ENCODE peak calls at places on chromosomes 5 and 9, in six cellular contexts. One of them, this sample, is unnamed.
A peak's percentile ranks its signal among the peaks of the same experiment; 100 is the strongest.

GRCh38 chr5:61678966-61679365 is 346.9 kb downstream of the ZSWIM6 start:
- ATAC-seq in GM12878: no peak
- ATAC-seq in HepG2: peak; percentile 85
- ATAC-seq in upper lobe of left lung: no peak
- ATAC-seq in HCT116: peak; percentile 98
- ATAC-seq in K562: peak; percentile 72
- ATAC-seq in this sample: no peak

GRCh38 chr5:118777468-118777746 is 210.9 kb downstream of the DTWD2 start:
- ATAC-seq in GM12878: no peak
- ATAC-seq in upper lobe of left lung: no peak
- ATAC-seq in HCT116: no peak
- ATAC-seq in HepG2: no peak
- ATAC-seq in K562: no peak
- ATAC-seq in this sample: no peak

GRCh38 chr9:42396318-42396717 is 212.9 kb downstream of the SPATA31A6 start:
- ATAC-seq in upper lobe of left lung: peak; percentile 41
- ATAC-seq in HCT116: no peak
- ATAC-seq in GM12878: no peak
- ATAC-seq in HepG2: no peak
- ATAC-seq in K562: no peak
- ATAC-seq in this sample: peak; percentile 26

GRCh38 chr5:152142845-152143469 is 218.3 kb upstream of the GLRA1 start:
- ATAC-seq in upper lobe of left lung: peak; percentile 44
- ATAC-seq in HepG2: peak; percentile 94
- ATAC-seq in GM12878: peak; percentile 96
- ATAC-seq in K562: peak; percentile 98
- ATAC-seq in HCT116: peak; percentile 88
- ATAC-seq in this sample: peak; percentile 34

GRCh38 chr5:140690376-140690932 is 716 bp downstream of the HARS1 start:
- ATAC-seq in upper lobe of left lung: no peak
- ATAC-seq in HCT116: no peak
- ATAC-seq in HepG2: peak; percentile 52
- ATAC-seq in K562: peak; percentile 19
- ATAC-seq in GM12878: peak; percentile 35
- ATAC-seq in this sample: no peak

GRCh38 chr9:133927041-133927440 is 65.1 kb downstream of the VAV2 start:
- ATAC-seq in upper lobe of left lung: no peak
- ATAC-seq in HepG2: no peak
- ATAC-seq in HCT116: no peak
- ATAC-seq in K562: no peak
- ATAC-seq in GM12878: peak; percentile 95
- ATAC-seq in this sample: no peak

GRCh38 chr9:132059351-132059750 is 20.3 kb downstream of the MED27 start:
- ATAC-seq in GM12878: no peak
- ATAC-seq in upper lobe of left lung: no peak
- ATAC-seq in K562: no peak
- ATAC-seq in HepG2: no peak
- ATAC-seq in HCT116: no peak
- ATAC-seq in this sample: no peak

GRCh38 chr5:169256191-169256590 is 44.7 kb downstream of the SLIT3 start:
- ATAC-seq in K562: no peak
- ATAC-seq in upper lobe of left lung: no peak
- ATAC-seq in HepG2: no peak
- ATAC-seq in GM12878: no peak
- ATAC-seq in HCT116: no peak
- ATAC-seq in this sample: no peak

GRCh38 chr9:134366223-134367031 is 40.2 kb downstream of the RXRA start:
- ATAC-seq in HCT116: peak; percentile 83
- ATAC-seq in HepG2: no peak
- ATAC-seq in GM12878: no peak
- ATAC-seq in K562: peak; percentile 72
- ATAC-seq in upper lobe of left lung: peak; percentile 80
- ATAC-seq in this sample: peak; percentile 93

GRCh38 chr9:72442212-72442607 is 77.2 kb upstream of the ZFAND5 start:
- ATAC-seq in HCT116: peak; percentile 78
- ATAC-seq in upper lobe of left lung: no peak
- ATAC-seq in HepG2: no peak
- ATAC-seq in K562: no peak
- ATAC-seq in GM12878: no peak
- ATAC-seq in this sample: no peak

GRCh38 chr5:113224605-113225065 is 210.2 kb downstream of the TSSK1B start:
- ATAC-seq in upper lobe of left lung: no peak
- ATAC-seq in GM12878: no peak
- ATAC-seq in HepG2: peak; percentile 43
- ATAC-seq in K562: no peak
- ATAC-seq in HCT116: no peak
- ATAC-seq in this sample: no peak

GRCh38 chr9:137416006-137416562 is 6.9 kb downstream of the EXD3 start:
- ATAC-seq in HepG2: no peak
- ATAC-seq in GM12878: no peak
- ATAC-seq in upper lobe of left lung: no peak
- ATAC-seq in HCT116: no peak
- ATAC-seq in K562: no peak
- ATAC-seq in this sample: no peak

GRCh38 chr5:62886603-62887315 is 308.1 kb downstream of the LRRC70 start:
- ATAC-seq in HCT116: no peak
- ATAC-seq in HepG2: no peak
- ATAC-seq in upper lobe of left lung: no peak
- ATAC-seq in K562: no peak
- ATAC-seq in GM12878: no peak
- ATAC-seq in this sample: no peak

GRCh38 chr5:11181940-11182339 is 420.9 kb upstream of the DAP start:
- ATAC-seq in HepG2: no peak
- ATAC-seq in K562: no peak
- ATAC-seq in upper lobe of left lung: peak; percentile 32
- ATAC-seq in HCT116: no peak
- ATAC-seq in GM12878: no peak
- ATAC-seq in this sample: no peak

GRCh38 chr5:167709625-167710024 is 581.8 kb upstream of the WWC1 start:
- ATAC-seq in HCT116: no peak
- ATAC-seq in GM12878: peak; percentile 31
- ATAC-seq in upper lobe of left lung: no peak
- ATAC-seq in HepG2: no peak
- ATAC-seq in K562: no peak
- ATAC-seq in this sample: no peak

GRCh38 chr9:17230646-17231045 is 95.8 kb downstream of the CNTLN start:
- ATAC-seq in K562: no peak
- ATAC-seq in GM12878: no peak
- ATAC-seq in HCT116: no peak
- ATAC-seq in HepG2: peak; percentile 73
- ATAC-seq in upper lobe of left lung: no peak
- ATAC-seq in this sample: no peak

GRCh38 chr5:100863736-100864135 is 39.3 kb downstream of the ST8SIA4 start:
- ATAC-seq in upper lobe of left lung: no peak
- ATAC-seq in K562: no peak
- ATAC-seq in HCT116: no peak
- ATAC-seq in GM12878: no peak
- ATAC-seq in HepG2: no peak
- ATAC-seq in this sample: no peak

GRCh38 chr5:179137001-179137642 is 76.9 kb downstream of the ZNF354C start:
- ATAC-seq in HepG2: peak; percentile 26
- ATAC-seq in upper lobe of left lung: no peak
- ATAC-seq in HCT116: no peak
- ATAC-seq in GM12878: no peak
- ATAC-seq in K562: no peak
- ATAC-seq in this sample: no peak

GRCh38 chr5:39198080-39198479 is 21.3 kb downstream of the FYB1 start:
- ATAC-seq in GM12878: no peak
- ATAC-seq in HepG2: peak; percentile 78
- ATAC-seq in K562: no peak
- ATAC-seq in upper lobe of left lung: no peak
- ATAC-seq in HCT116: peak; percentile 70
- ATAC-seq in this sample: no peak

GRCh38 chr9:117649126-117649525 is 55.1 kb upstream of the TLR4 start:
- ATAC-seq in HCT116: no peak
- ATAC-seq in K562: no peak
- ATAC-seq in upper lobe of left lung: no peak
- ATAC-seq in HepG2: no peak
- ATAC-seq in GM12878: no peak
- ATAC-seq in this sample: no peak

GRCh38 chr5:32810812-32811211 is 99.7 kb downstream of the NPR3 start:
- ATAC-seq in GM12878: no peak
- ATAC-seq in HCT116: no peak
- ATAC-seq in HepG2: no peak
- ATAC-seq in upper lobe of left lung: no peak
- ATAC-seq in K562: no peak
- ATAC-seq in this sample: no peak

GRCh38 chr9:104177003-104177611 is 83.0 kb downstream of the SMC2 start:
- ATAC-seq in GM12878: peak; percentile 87
- ATAC-seq in HepG2: peak; percentile 63
- ATAC-seq in K562: no peak
- ATAC-seq in HCT116: peak; percentile 73
- ATAC-seq in upper lobe of left lung: no peak
- ATAC-seq in this sample: no peak

GRCh38 chr5:168152660-168153059 is 138.8 kb upstream of the WWC1 start:
- ATAC-seq in HCT116: no peak
- ATAC-seq in K562: no peak
- ATAC-seq in upper lobe of left lung: no peak
- ATAC-seq in HepG2: no peak
- ATAC-seq in GM12878: peak; percentile 84
- ATAC-seq in this sample: no peak

GRCh38 chr5:35626553-35626952 is 8.9 kb downstream of the SPEF2 start:
- ATAC-seq in GM12878: no peak
- ATAC-seq in K562: no peak
- ATAC-seq in HCT116: no peak
- ATAC-seq in HepG2: no peak
- ATAC-seq in upper lobe of left lung: no peak
- ATAC-seq in this sample: no peak

GRCh38 chr9:126605792-126606482 is 7.8 kb upstream of the LMX1B start:
- ATAC-seq in K562: no peak
- ATAC-seq in GM12878: no peak
- ATAC-seq in HCT116: no peak
- ATAC-seq in HepG2: no peak
- ATAC-seq in upper lobe of left lung: no peak
- ATAC-seq in this sample: no peak

GRCh38 chr9:115192835-115193234 is 74.9 kb upstream of the TNC start:
- ATAC-seq in upper lobe of left lung: no peak
- ATAC-seq in GM12878: peak; percentile 79
- ATAC-seq in HepG2: no peak
- ATAC-seq in K562: no peak
- ATAC-seq in HCT116: no peak
- ATAC-seq in this sample: no peak

GRCh38 chr5:54902817-54903473 is 82.4 kb downstream of the ESM1 start:
- ATAC-seq in upper lobe of left lung: peak; percentile 8
- ATAC-seq in HepG2: no peak
- ATAC-seq in GM12878: peak; percentile 98
- ATAC-seq in HCT116: no peak
- ATAC-seq in K562: no peak
- ATAC-seq in this sample: no peak

DNA sequence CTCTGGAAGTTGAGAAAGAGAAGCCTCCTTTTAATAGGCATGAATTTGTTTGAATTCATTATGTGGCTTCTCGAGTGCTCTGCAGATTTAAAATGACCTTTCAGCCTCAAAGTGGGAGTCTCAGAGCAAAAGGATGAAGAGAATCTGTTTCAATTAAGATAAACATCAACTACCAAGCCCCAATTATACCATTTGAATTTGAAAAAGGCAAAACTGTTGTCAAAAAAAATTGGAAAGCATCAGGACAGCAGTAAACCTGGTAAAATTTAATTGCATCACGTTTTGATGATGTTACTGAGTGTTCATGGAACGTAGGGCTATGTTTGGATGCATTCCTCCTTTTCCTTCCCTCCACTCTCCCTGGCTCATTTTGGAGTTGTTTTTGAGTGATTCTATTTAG is 637.2 kb downstream of the PDE4D start:
- ATAC-seq in K562: no peak
- ATAC-seq in GM12878: no peak
- ATAC-seq in upper lobe of left lung: no peak
- ATAC-seq in HCT116: no peak
- ATAC-seq in HepG2: no peak
- ATAC-seq in this sample: peak; percentile 46
- TF ChIP-seq POLR2AphosphoS5 in K562: no peak
- TF ChIP-seq POLR2AphosphoS5 in GM12878: no peak
- TF ChIP-seq POLR2AphosphoS5 in upper lobe of left lung: no peak
- TF ChIP-seq POLR2AphosphoS5 in HCT116: no peak
- TF ChIP-seq POLR2AphosphoS5 in HepG2: no peak
- TF ChIP-seq POLR2AphosphoS5 in this sample: peak; percentile 43

GRCh38 chr9:5450360-5451051 is at the start of gene CD274:
- ATAC-seq in HepG2: peak; percentile 100
- ATAC-seq in upper lobe of left lung: peak; percentile 98
- ATAC-seq in HCT116: peak; percentile 99
- ATAC-seq in GM12878: peak; percentile 75
- ATAC-seq in K562: peak; percentile 100
- ATAC-seq in this sample: peak; percentile 99
- TF ChIP-seq POLR2A in HepG2: no peak
- TF ChIP-seq POLR2A in upper lobe of left lung: peak; percentile 81
- TF ChIP-seq POLR2A in HCT116: peak; percentile 68
- TF ChIP-seq POLR2A in GM12878: peak; percentile 95
- TF ChIP-seq POLR2A in K562: no peak
- TF ChIP-seq POLR2A in this sample: peak; percentile 16

DNA sequence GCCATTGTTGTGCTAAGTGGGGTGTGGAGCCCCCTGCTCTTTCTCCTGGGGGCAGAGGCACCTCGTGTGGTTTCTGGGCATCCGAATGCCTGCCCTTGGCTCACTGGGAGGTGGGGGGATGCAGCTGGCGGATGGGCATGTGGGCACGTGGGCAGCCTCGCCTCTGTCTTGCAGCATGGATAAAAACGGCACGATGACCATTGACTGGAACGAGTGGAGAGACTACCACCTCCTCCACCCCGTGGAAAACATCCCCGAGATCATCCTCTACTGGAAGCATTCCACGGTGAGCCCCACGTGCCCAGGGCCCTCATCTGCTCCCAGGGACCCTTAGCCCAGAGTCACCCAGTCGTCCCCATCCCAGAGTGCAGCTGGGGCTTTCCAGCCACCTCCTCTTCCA is 25.3 kb downstream of the PTGES2 start:
- ATAC-seq in K562: no peak
- ATAC-seq in HepG2: no peak
- ATAC-seq in HCT116: no peak
- ATAC-seq in upper lobe of left lung: no peak
- ATAC-seq in GM12878: no peak
- ATAC-seq in this sample: no peak
- H3K4me1 ChIP-seq in K562: peaks cover 36% of the 10 kb centered on the region
- H3K4me1 ChIP-seq in HepG2: peaks cover 90% of the 10 kb centered on the region
- H3K4me1 ChIP-seq in HCT116: peaks cover 17% of the 10 kb centered on the region
- H3K4me1 ChIP-seq in upper lobe of left lung: peaks cover 44% of the 10 kb centered on the region
- H3K4me1 ChIP-seq in GM12878: no peaks in the 10 kb centered on the region
- H3K4me1 ChIP-seq in this sample: peaks cover 3% of the 10 kb centered on the region

GRCh38 chr9:93100265-93100636 is 4.2 kb downstream of the CARD19 start:
- ATAC-seq in GM12878: no peak
- ATAC-seq in HCT116: no peak
- ATAC-seq in HepG2: no peak
- ATAC-seq in K562: no peak
- ATAC-seq in upper lobe of left lung: no peak
- ATAC-seq in this sample: no peak

GRCh38 chr9:93097496-93098205 is 1.6 kb downstream of the CARD19 start:
- ATAC-seq in HepG2: no peak
- ATAC-seq in HCT116: no peak
- ATAC-seq in upper lobe of left lung: no peak
- ATAC-seq in K562: no peak
- ATAC-seq in GM12878: no peak
- ATAC-seq in this sample: no peak

GRCh38 chr9:93099551-93100264 is 3.7 kb downstream of the CARD19 start:
- ATAC-seq in upper lobe of left lung: no peak
- ATAC-seq in K562: no peak
- ATAC-seq in HCT116: no peak
- ATAC-seq in HepG2: no peak
- ATAC-seq in GM12878: no peak
- ATAC-seq in this sample: no peak

GRCh38 chr9:93096811-93097382 is 880 bp downstream of the CARD19 start:
- ATAC-seq in HepG2: no peak
- ATAC-seq in upper lobe of left lung: no peak
- ATAC-seq in HCT116: no peak
- ATAC-seq in GM12878: no peak
- ATAC-seq in K562: no peak
- ATAC-seq in this sample: no peak

GRCh38 chr9:93098236-93098946 is 2.4 kb downstream of the CARD19 start:
- ATAC-seq in GM12878: peak; percentile 5
- ATAC-seq in upper lobe of left lung: peak; percentile 54
- ATAC-seq in K562: no peak
- ATAC-seq in HepG2: peak; percentile 39
- ATAC-seq in HCT116: peak; percentile 37
- ATAC-seq in this sample: peak; percentile 55
- TF ChIP-seq POLR2AphosphoS5 in GM12878: no peak
- TF ChIP-seq POLR2AphosphoS5 in upper lobe of left lung: peak; percentile 81
- TF ChIP-seq POLR2AphosphoS5 in K562: no peak
- TF ChIP-seq POLR2AphosphoS5 in HepG2: no peak
- TF ChIP-seq POLR2AphosphoS5 in HCT116: peak; percentile 50
- TF ChIP-seq POLR2AphosphoS5 in this sample: peak; percentile 85

This sample was measured in gastroesophageal sphincter.